ENCODE peak calls at places on chromosomes 3 and 15, in seven cellular contexts. B, N, Q, R, X, I and L are unnamed samples.

GRCh38 chr3:157335677-157336076 is 101.0 kb upstream of the PTX3 start:
- DNase-seq in Q (peak), N (no peak), R (peak), I (no peak), X (no peak), B (no peak), L (peak)

GRCh38 chr3:130517541-130517940 is 564 bp downstream of the COL6A6 start:
- DNase-seq in R (no peak), I (no peak), X (no peak), Q (no peak), N (no peak), B (no peak), L (no peak)

GRCh38 chr3:54902286-54902685 is 25.6 kb downstream of the LRTM1 start:
- DNase-seq in N (no peak), Q (no peak), X (no peak), R (no peak), I (no peak), B (no peak), L (no peak)

GRCh38 chr3:160661660-160662059 is 15.3 kb upstream of the ARL14 start:
- DNase-seq in B (no peak), R (no peak), X (no peak), I (no peak), Q (peak), N (no peak), L (peak)

GRCh38 chr15:98292442-98293240 is 332.1 kb downstream of the ARRDC4 start:
- DNase-seq in X (no peak), I (no peak), N (no peak), Q (peak), B (peak), R (peak), L (peak)

GRCh38 chr3:100463002-100463401 is 29.4 kb upstream of the TMEM45A start:
- DNase-seq in X (no peak), Q (peak), B (peak), R (peak), N (no peak), I (no peak), L (peak)

GRCh38 chr3:16824085-16824696 is 60.6 kb upstream of the PLCL2 start:
- DNase-seq in N (peak), B (peak), I (no peak), Q (no peak), X (no peak), R (no peak), L (no peak)

GRCh38 chr15:64948916-64949315 is 37.2 kb downstream of the ANKDD1A start:
- DNase-seq in I (no peak), B (no peak), N (no peak), Q (no peak), X (no peak), R (no peak), L (no peak)

GRCh38 chr15:99683000-99683670 is 50.1 kb downstream of the LYSMD4 start:
- DNase-seq in I (no peak), R (no peak), N (no peak), X (no peak), B (peak), Q (no peak), L (no peak)

GRCh38 chr3:88219138-88219792 is 69.5 kb downstream of the C3orf38 start:
- DNase-seq in N (no peak), X (no peak), I (no peak), B (peak), Q (peak), R (peak), L (peak)

GRCh38 chr3:156211583-156211982 is 91.2 kb downstream of the KCNAB1 start:
- DNase-seq in R (peak), X (no peak), Q (no peak), I (no peak), N (no peak), B (no peak), L (no peak)

GRCh38 chr3:117954131-117954530 is 1080.5 kb downstream of the IGSF11 start:
- DNase-seq in I (no peak), R (no peak), B (no peak), N (no peak), X (no peak), Q (no peak), L (no peak)